ENCODE peak calls at places on chromosomes 5 and 9, in five cellular contexts. T, H, Z, U and C are unnamed samples.

GRCh38 chr9:126420643-126421564 is 94.3 kb downstream of the MVB12B start:
- DNase-seq in T (no peak), U (no peak), Z (no peak), H (no peak), C (no peak)

GRCh38 chr9:116288658-116289057 is 135.1 kb downstream of the PAPPA start:
- DNase-seq in Z (no peak), U (peak; percentile 96), T (no peak), H (no peak), C (no peak)

GRCh38 chr5:115494570-115495289 is 49.8 kb downstream of the FEM1C start:
- DNase-seq in T (no peak), H (no peak), Z (no peak), U (no peak), C (no peak)

GRCh38 chr5:117245130-117245529 is 670.5 kb upstream of the SEMA6A start:
- DNase-seq in Z (no peak), H (no peak), U (no peak), T (no peak), C (no peak)

GRCh38 chr9:105270711-105271110 is 26.3 kb downstream of the SLC44A1 start:
- DNase-seq in H (no peak), T (no peak), Z (no peak), U (no peak), C (no peak)

GRCh38 chr9:94870793-94871558 is 144.5 kb downstream of the AOPEP start:
- DNase-seq in H (peak; percentile 41), U (no peak), T (no peak), Z (no peak), C (no peak)

GRCh38 chr9:109906766-109907382 is 126.9 kb downstream of the PALM2AKAP2 start:
- DNase-seq in T (no peak), H (no peak), U (peak; percentile 35), Z (no peak), C (no peak)

GRCh38 chr9:82313697-82314096 is 325.1 kb downstream of the SPATA31D1 start:
- DNase-seq in Z (no peak), U (no peak), T (no peak), H (no peak), C (no peak)

GRCh38 chr5:147530801-147531389 is 21.0 kb upstream of the DPYSL3 start:
- DNase-seq in Z (no peak), U (peak; percentile 94), H (no peak), T (no peak), C (no peak)

GRCh38 chr5:17019324-17019723 is 83.2 kb upstream of the MYO10 start:
- DNase-seq in T (no peak), U (peak; percentile 72), H (no peak), Z (no peak), C (no peak)

GRCh38 chr9:136854113-136854841 is 2.1 kb downstream of the MAMDC4 start:
- DNase-seq in T (no peak), H (no peak), Z (no peak), U (no peak), C (peak; percentile 78)

GRCh38 chr9:4114569-4115505 is 185.0 kb downstream of the GLIS3 start:
- DNase-seq in H (no peak), Z (no peak), U (peak; percentile 68), T (no peak), C (no peak)

GRCh38 chr9:16954032-16954431 is 83.6 kb upstream of the BNC2 start:
- DNase-seq in U (no peak), T (no peak), Z (peak; percentile 13), H (no peak), C (no peak)

GRCh38 chr5:155069961-155070360 is 56.4 kb downstream of the KIF4B start:
- DNase-seq in T (no peak), Z (no peak), H (no peak), U (no peak), C (no peak)

GRCh38 chr5:67093259-67093658 is 103.3 kb downstream of the CD180 start:
- DNase-seq in U (no peak), Z (no peak), H (no peak), T (no peak), C (no peak)

GRCh38 chr9:129836342-129837007 is 1.2 kb downstream of the USP20 start:
- DNase-seq in Z (no peak), U (no peak), H (peak; percentile 34), T (no peak), C (peak; percentile 84)

GRCh38 chr9:113573303-113573958 is 109.9 kb downstream of the RGS3 start:
- DNase-seq in Z (no peak), T (peak; percentile 59), H (no peak), U (no peak), C (peak; percentile 70)